ENCODE peak calls at places on chromosomes 13 and 19, in seven cellular contexts. One of them, this sample, is unnamed.
A peak's percentile ranks its signal among the peaks of the same experiment; 100 is the strongest.

GRCh38 chr19:32878988-32879387 is 9.4 kb upstream of the SLC7A9 start:
- DNase-seq in pancreas: no peak
- DNase-seq in tibial artery: no peak
- DNase-seq in neuronal stem cell: no peak
- DNase-seq in CD8-positive, alpha-beta memory T cell: no peak
- DNase-seq in psoas muscle: no peak
- DNase-seq in left ventricle myocardium inferior: no peak
- DNase-seq in this sample: no peak

GRCh38 chr19:42409477-42409876 is 17.7 kb downstream of the LIPE start:
- DNase-seq in neuronal stem cell: no peak
- DNase-seq in tibial artery: no peak
- DNase-seq in pancreas: no peak
- DNase-seq in left ventricle myocardium inferior: peak; percentile 55
- DNase-seq in psoas muscle: no peak
- DNase-seq in CD8-positive, alpha-beta memory T cell: no peak
- DNase-seq in this sample: no peak

GRCh38 chr13:77113496-77113895 is 86.5 kb upstream of the FBXL3 start:
- DNase-seq in neuronal stem cell: no peak
- DNase-seq in CD8-positive, alpha-beta memory T cell: no peak
- DNase-seq in psoas muscle: no peak
- DNase-seq in tibial artery: no peak
- DNase-seq in pancreas: no peak
- DNase-seq in left ventricle myocardium inferior: no peak
- DNase-seq in this sample: no peak

GRCh38 chr13:71260246-71260645 is 606.8 kb downstream of the DACH1 start:
- DNase-seq in psoas muscle: no peak
- DNase-seq in neuronal stem cell: no peak
- DNase-seq in CD8-positive, alpha-beta memory T cell: no peak
- DNase-seq in left ventricle myocardium inferior: no peak
- DNase-seq in pancreas: no peak
- DNase-seq in tibial artery: no peak
- DNase-seq in this sample: no peak

GRCh38 chr19:5067666-5068065 is 98.8 kb downstream of the KDM4B start:
- DNase-seq in tibial artery: no peak
- DNase-seq in pancreas: no peak
- DNase-seq in CD8-positive, alpha-beta memory T cell: no peak
- DNase-seq in psoas muscle: no peak
- DNase-seq in neuronal stem cell: no peak
- DNase-seq in left ventricle myocardium inferior: no peak
- DNase-seq in this sample: no peak

GRCh38 chr19:940591-941291 is 14.9 kb downstream of the ARID3A start:
- DNase-seq in CD8-positive, alpha-beta memory T cell: peak; percentile 83
- DNase-seq in tibial artery: peak; percentile 87
- DNase-seq in psoas muscle: peak; percentile 75
- DNase-seq in left ventricle myocardium inferior: peak; percentile 76
- DNase-seq in neuronal stem cell: no peak
- DNase-seq in pancreas: peak; percentile 90
- DNase-seq in this sample: no peak

GRCh38 chr13:76798037-76798436 is 88.2 kb downstream of the KCTD12 start:
- DNase-seq in pancreas: no peak
- DNase-seq in psoas muscle: no peak
- DNase-seq in tibial artery: no peak
- DNase-seq in left ventricle myocardium inferior: no peak
- DNase-seq in CD8-positive, alpha-beta memory T cell: no peak
- DNase-seq in neuronal stem cell: no peak
- DNase-seq in this sample: no peak

GRCh38 chr19:46732966-46733692 is 12.7 kb upstream of the FKRP start:
- DNase-seq in psoas muscle: no peak
- DNase-seq in pancreas: no peak
- DNase-seq in left ventricle myocardium inferior: no peak
- DNase-seq in tibial artery: no peak
- DNase-seq in neuronal stem cell: no peak
- DNase-seq in CD8-positive, alpha-beta memory T cell: no peak
- DNase-seq in this sample: peak; percentile 83

GRCh38 chr19:1483067-1483978 is 4.3 kb upstream of the C19orf25 start:
- DNase-seq in tibial artery: no peak
- DNase-seq in left ventricle myocardium inferior: no peak
- DNase-seq in CD8-positive, alpha-beta memory T cell: no peak
- DNase-seq in neuronal stem cell: no peak
- DNase-seq in pancreas: no peak
- DNase-seq in psoas muscle: peak; percentile 13
- DNase-seq in this sample: no peak

GRCh38 chr19:16419671-16420394 is 51.9 kb downstream of the EPS15L1 start:
- DNase-seq in left ventricle myocardium inferior: no peak
- DNase-seq in neuronal stem cell: no peak
- DNase-seq in CD8-positive, alpha-beta memory T cell: no peak
- DNase-seq in pancreas: no peak
- DNase-seq in psoas muscle: no peak
- DNase-seq in tibial artery: no peak
- DNase-seq in this sample: no peak

GRCh38 chr19:15249912-15250634 is 17.8 kb upstream of the EPHX3 start:
- DNase-seq in pancreas: no peak
- DNase-seq in psoas muscle: peak; percentile 70
- DNase-seq in left ventricle myocardium inferior: peak; percentile 65
- DNase-seq in CD8-positive, alpha-beta memory T cell: no peak
- DNase-seq in tibial artery: peak; percentile 95
- DNase-seq in neuronal stem cell: no peak
- DNase-seq in this sample: peak; percentile 91

GRCh38 chr19:15251749-15252397 is 19.6 kb upstream of the EPHX3 start:
- DNase-seq in pancreas: no peak
- DNase-seq in psoas muscle: peak; percentile 88
- DNase-seq in tibial artery: peak; percentile 97
- DNase-seq in CD8-positive, alpha-beta memory T cell: no peak
- DNase-seq in neuronal stem cell: peak; percentile 54
- DNase-seq in left ventricle myocardium inferior: peak; percentile 86
- DNase-seq in this sample: peak; percentile 92

GRCh38 chr19:15251010-15251748 is 18.9 kb upstream of the EPHX3 start:
- DNase-seq in tibial artery: peak; percentile 88
- DNase-seq in psoas muscle: peak; percentile 57
- DNase-seq in pancreas: no peak
- DNase-seq in left ventricle myocardium inferior: no peak
- DNase-seq in CD8-positive, alpha-beta memory T cell: no peak
- DNase-seq in neuronal stem cell: no peak
- DNase-seq in this sample: peak; percentile 86

GRCh38 chr19:15249560-15249874 is 17.3 kb upstream of the EPHX3 start:
- DNase-seq in psoas muscle: no peak
- DNase-seq in tibial artery: no peak
- DNase-seq in CD8-positive, alpha-beta memory T cell: no peak
- DNase-seq in left ventricle myocardium inferior: no peak
- DNase-seq in neuronal stem cell: no peak
- DNase-seq in pancreas: no peak
- DNase-seq in this sample: no peak

DNA sequence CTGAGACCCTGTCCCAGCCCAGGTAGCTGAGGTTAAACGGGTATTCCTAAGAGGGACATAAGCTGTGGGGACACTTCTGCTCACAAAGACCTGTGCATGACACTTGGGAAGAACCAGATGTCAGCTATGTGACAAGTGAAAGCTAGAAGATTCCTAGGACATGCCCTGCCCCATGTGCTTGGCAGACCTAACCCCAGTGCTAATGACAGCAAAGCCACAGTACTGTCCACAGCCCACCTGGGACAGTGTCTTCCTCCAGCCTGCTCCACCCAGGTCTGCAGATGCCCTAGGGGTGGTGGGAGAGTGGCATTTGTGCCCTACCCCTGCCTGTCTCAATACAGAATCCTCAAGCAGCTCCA is 18.4 kb upstream of the EPHX3 start:
- DNase-seq in CD8-positive, alpha-beta memory T cell: no peak
- DNase-seq in pancreas: no peak
- DNase-seq in neuronal stem cell: no peak
- DNase-seq in tibial artery: no peak
- DNase-seq in left ventricle myocardium inferior: no peak
- DNase-seq in psoas muscle: no peak
- DNase-seq in this sample: no peak
- H3K27ac ChIP-seq in CD8-positive, alpha-beta memory T cell: no peak overlapping the region
- H3K27ac ChIP-seq in pancreas: peak overlapping the region; percentile 73
- H3K27ac ChIP-seq in neuronal stem cell: no peak overlapping the region
- H3K27ac ChIP-seq in tibial artery: peak overlapping the region; percentile 98
- H3K27ac ChIP-seq in left ventricle myocardium inferior: peak overlapping the region; percentile 96
- H3K27ac ChIP-seq in psoas muscle: peak overlapping the region; percentile 91
- H3K27ac ChIP-seq in this sample: peak overlapping the region; percentile 100

GRCh38 chr19:39997595-39998216 is 846 bp downstream of the ZNF546 start:
- DNase-seq in CD8-positive, alpha-beta memory T cell: no peak
- DNase-seq in pancreas: no peak
- DNase-seq in psoas muscle: no peak
- DNase-seq in neuronal stem cell: no peak
- DNase-seq in left ventricle myocardium inferior: no peak
- DNase-seq in tibial artery: no peak
- DNase-seq in this sample: no peak
- H3K4me3 ChIP-seq in CD8-positive, alpha-beta memory T cell: peak overlapping the region; percentile 99
- H3K4me3 ChIP-seq in pancreas: peak overlapping the region; percentile 72
- H3K4me3 ChIP-seq in psoas muscle: peak overlapping the region; percentile 96
- H3K4me3 ChIP-seq in neuronal stem cell: no peak overlapping the region
- H3K4me3 ChIP-seq in left ventricle myocardium inferior: peak overlapping the region; percentile 75
- H3K4me3 ChIP-seq in tibial artery: peak overlapping the region; percentile 59
- H3K4me3 ChIP-seq in this sample: peak overlapping the region; percentile 90

GRCh38 chr13:38363219-38363618 is 13.6 kb downstream of the UFM1 start:
- DNase-seq in pancreas: no peak
- DNase-seq in CD8-positive, alpha-beta memory T cell: no peak
- DNase-seq in left ventricle myocardium inferior: no peak
- DNase-seq in psoas muscle: no peak
- DNase-seq in tibial artery: no peak
- DNase-seq in neuronal stem cell: no peak
- DNase-seq in this sample: no peak

GRCh38 chr13:38358703-38359102 is 9.1 kb downstream of the UFM1 start:
- DNase-seq in neuronal stem cell: no peak
- DNase-seq in tibial artery: no peak
- DNase-seq in psoas muscle: no peak
- DNase-seq in pancreas: no peak
- DNase-seq in left ventricle myocardium inferior: no peak
- DNase-seq in CD8-positive, alpha-beta memory T cell: no peak
- DNase-seq in this sample: no peak

GRCh38 chr13:38366954-38367645 is 17.4 kb downstream of the UFM1 start:
- DNase-seq in CD8-positive, alpha-beta memory T cell: no peak
- DNase-seq in psoas muscle: no peak
- DNase-seq in tibial artery: no peak
- DNase-seq in neuronal stem cell: no peak
- DNase-seq in left ventricle myocardium inferior: no peak
- DNase-seq in pancreas: no peak
- DNase-seq in this sample: no peak

GRCh38 chr13:38361551-38362262 is 12.1 kb downstream of the UFM1 start:
- DNase-seq in left ventricle myocardium inferior: no peak
- DNase-seq in tibial artery: no peak
- DNase-seq in pancreas: no peak
- DNase-seq in CD8-positive, alpha-beta memory T cell: no peak
- DNase-seq in neuronal stem cell: no peak
- DNase-seq in psoas muscle: no peak
- DNase-seq in this sample: no peak
- H3K36me3 ChIP-seq in left ventricle myocardium inferior: peaks cover 40% of the 10 kb centered on the region
- H3K36me3 ChIP-seq in tibial artery: peaks cover 32% of the 10 kb centered on the region
- H3K36me3 ChIP-seq in pancreas: no peaks in the 10 kb centered on the region
- H3K36me3 ChIP-seq in CD8-positive, alpha-beta memory T cell: peaks cover 17% of the 10 kb centered on the region
- H3K36me3 ChIP-seq in neuronal stem cell: peaks cover 2% of the 10 kb centered on the region
- H3K36me3 ChIP-seq in psoas muscle: peaks cover 55% of the 10 kb centered on the region
- H3K36me3 ChIP-seq in this sample: peaks cover 18% of the 10 kb centered on the region

GRCh38 chr19:3383121-3383722 is 16.8 kb downstream of the NFIC start:
- DNase-seq in CD8-positive, alpha-beta memory T cell: no peak
- DNase-seq in tibial artery: peak; percentile 87
- DNase-seq in neuronal stem cell: no peak
- DNase-seq in pancreas: no peak
- DNase-seq in left ventricle myocardium inferior: peak; percentile 63
- DNase-seq in psoas muscle: peak; percentile 63
- DNase-seq in this sample: no peak

GRCh38 chr19:3378352-3379146 is 12.2 kb downstream of the NFIC start:
- DNase-seq in pancreas: no peak
- DNase-seq in left ventricle myocardium inferior: no peak
- DNase-seq in tibial artery: no peak
- DNase-seq in neuronal stem cell: no peak
- DNase-seq in psoas muscle: no peak
- DNase-seq in CD8-positive, alpha-beta memory T cell: no peak
- DNase-seq in this sample: no peak

GRCh38 chr19:3382460-3383100 is 16.2 kb downstream of the NFIC start:
- DNase-seq in CD8-positive, alpha-beta memory T cell: no peak
- DNase-seq in neuronal stem cell: no peak
- DNase-seq in psoas muscle: no peak
- DNase-seq in left ventricle myocardium inferior: no peak
- DNase-seq in tibial artery: no peak
- DNase-seq in pancreas: no peak
- DNase-seq in this sample: no peak

GRCh38 chr19:3380829-3381228 is 14.4 kb downstream of the NFIC start:
- DNase-seq in pancreas: no peak
- DNase-seq in neuronal stem cell: no peak
- DNase-seq in psoas muscle: no peak
- DNase-seq in tibial artery: no peak
- DNase-seq in left ventricle myocardium inferior: no peak
- DNase-seq in CD8-positive, alpha-beta memory T cell: no peak
- DNase-seq in this sample: no peak

DNA sequence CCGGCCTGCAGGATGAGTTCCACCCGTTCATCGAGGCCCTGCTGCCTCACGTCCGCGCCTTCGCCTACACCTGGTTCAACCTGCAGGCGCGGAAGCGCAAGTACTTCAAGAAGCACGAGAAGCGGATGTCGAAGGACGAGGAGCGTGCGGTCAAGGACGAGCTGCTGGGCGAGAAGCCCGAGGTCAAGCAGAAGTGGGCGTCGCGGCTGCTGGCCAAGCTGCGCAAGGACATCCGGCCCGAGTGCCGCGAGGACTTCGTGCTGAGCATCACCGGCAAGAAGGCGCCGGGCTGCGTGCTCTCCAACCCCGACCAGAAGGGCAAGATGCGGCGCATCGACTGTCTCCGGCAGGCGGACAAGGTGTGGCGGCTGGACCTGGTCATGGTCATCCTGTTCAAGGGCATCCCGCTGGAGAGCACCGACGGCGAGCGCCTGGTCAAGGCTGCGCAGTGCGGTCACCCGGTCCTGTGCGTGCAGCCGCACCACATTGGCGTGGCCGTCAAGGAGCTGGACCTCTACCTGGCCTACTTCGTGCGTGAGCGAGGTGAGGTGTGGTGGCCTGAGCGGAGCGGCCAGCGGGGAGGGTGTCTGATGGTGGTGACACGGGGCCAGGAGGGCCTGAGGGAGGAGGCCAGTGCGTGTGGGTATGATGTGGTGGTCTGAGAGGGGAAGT is 15.5 kb downstream of the NFIC start:
- DNase-seq in CD8-positive, alpha-beta memory T cell: no peak
- DNase-seq in tibial artery: no peak
- DNase-seq in psoas muscle: no peak
- DNase-seq in left ventricle myocardium inferior: no peak
- DNase-seq in pancreas: no peak
- DNase-seq in neuronal stem cell: no peak
- DNase-seq in this sample: no peak
- H3K27ac ChIP-seq in CD8-positive, alpha-beta memory T cell: no peak overlapping the region
- H3K27ac ChIP-seq in tibial artery: peak overlapping the region; percentile 100
- H3K27ac ChIP-seq in psoas muscle: peak overlapping the region; percentile 89
- H3K27ac ChIP-seq in left ventricle myocardium inferior: peak overlapping the region; percentile 89
- H3K27ac ChIP-seq in pancreas: no peak overlapping the region
- H3K27ac ChIP-seq in neuronal stem cell: no peak overlapping the region
- H3K27ac ChIP-seq in this sample: no peak overlapping the region

GRCh38 chr19:55677572-55678028 is 2.6 kb downstream of the EPN1 start:
- DNase-seq in tibial artery: no peak
- DNase-seq in pancreas: no peak
- DNase-seq in CD8-positive, alpha-beta memory T cell: no peak
- DNase-seq in left ventricle myocardium inferior: no peak
- DNase-seq in psoas muscle: no peak
- DNase-seq in neuronal stem cell: no peak
- DNase-seq in this sample: no peak
- H3K4me3 ChIP-seq in tibial artery: no peak overlapping the region
- H3K4me3 ChIP-seq in pancreas: no peak overlapping the region
- H3K4me3 ChIP-seq in CD8-positive, alpha-beta memory T cell: no peak overlapping the region
- H3K4me3 ChIP-seq in left ventricle myocardium inferior: peak overlapping the region; percentile 93
- H3K4me3 ChIP-seq in psoas muscle: no peak overlapping the region
- H3K4me3 ChIP-seq in neuronal stem cell: no peak overlapping the region
- H3K4me3 ChIP-seq in this sample: no peak overlapping the region